ENCODE peak calls at places on chromosome 7, in seven cellular contexts. C, B, G, W, U, J and D are unnamed samples.

GRCh38 chr7:142896151-142896550 is 10.6 kb upstream of the TRPV6 start:
- DNase-seq in C (no peak), B (no peak), G (no peak), W (no peak), U (no peak), J (no peak), D (no peak)

GRCh38 chr7:27782849-27783248 is 42.9 kb downstream of the TAX1BP1 start:
- DNase-seq in C (no peak), B (no peak), G (no peak), W (no peak), U (no peak), J (no peak), D (no peak)

GRCh38 chr7:116211006-116211912 is 920 bp downstream of the TES start:
- DNase-seq in C (no peak), B (peak), G (peak), W (peak), U (peak), J (peak), D (peak)

GRCh38 chr7:1919539-1920265 is 249.6 kb downstream of the ELFN1 start:
- DNase-seq in C (peak), B (no peak), G (no peak), W (no peak), U (no peak), J (peak), D (no peak)

GRCh38 chr7:30238721-30239441 is 45.5 kb upstream of the ZNRF2 start:
- DNase-seq in C (no peak), B (peak), G (no peak), W (no peak), U (peak), J (peak), D (peak)

GRCh38 chr7:30285531-30286284 is 1.3 kb downstream of the ZNRF2 start:
- DNase-seq in C (no peak), B (peak), G (no peak), W (peak), U (peak), J (peak), D (peak)

GRCh38 chr7:123242467-123243097 is 42.8 kb upstream of the SLC13A1 start:
- DNase-seq in C (no peak), B (no peak), G (no peak), W (no peak), U (peak), J (no peak), D (no peak)

GRCh38 chr7:73894851-73895441 is 34.0 kb downstream of the TMEM270 start:
- DNase-seq in C (no peak), B (peak), G (no peak), W (no peak), U (no peak), J (peak), D (no peak)

GRCh38 chr7:1127001-1127400 is 33.0 kb downstream of the ZFAND2A start:
- DNase-seq in C (no peak), B (no peak), G (no peak), W (no peak), U (no peak), J (no peak), D (no peak)

GRCh38 chr7:42107484-42107883 is 129.5 kb downstream of the GLI3 start:
- DNase-seq in C (no peak), B (no peak), G (no peak), W (no peak), U (no peak), J (no peak), D (no peak)

GRCh38 chr7:20340839-20341238 is 10.1 kb downstream of the ITGB8 start:
- DNase-seq in C (no peak), B (no peak), G (no peak), W (no peak), U (no peak), J (peak), D (no peak)

GRCh38 chr7:131556055-131556911 is at the start of gene PODXL:
- DNase-seq in C (peak), B (peak), G (peak), W (peak), U (peak), J (peak), D (peak)

GRCh38 chr7:38318803-38319416 is 45.5 kb upstream of the TARP start:
- DNase-seq in C (no peak), B (peak), G (peak), W (no peak), U (peak), J (no peak), D (peak)

GRCh38 chr7:2777898-2778535 is 66.1 kb downstream of the GNA12 start:
- DNase-seq in C (no peak), B (no peak), G (no peak), W (no peak), U (no peak), J (no peak), D (no peak)

GRCh38 chr7:10436302-10436701 is 537.4 kb upstream of the PHF14 start:
- DNase-seq in C (no peak), B (no peak), G (no peak), W (no peak), U (no peak), J (no peak), D (no peak)

GRCh38 chr7:70595741-70596574 is 536.0 kb upstream of the GALNT17 start:
- DNase-seq in C (no peak), B (no peak), G (no peak), W (no peak), U (peak), J (no peak), D (peak)

GRCh38 chr7:138161600-138162081 is 85.4 kb downstream of the AKR1D1 start:
- DNase-seq in C (peak), B (peak), G (peak), W (peak), U (peak), J (peak), D (peak)

GRCh38 chr7:73892003-73892975 is 31.3 kb downstream of the TMEM270 start:
- DNase-seq in C (no peak), B (no peak), G (no peak), W (no peak), U (peak), J (peak), D (no peak)